ENCODE peak calls at places on chromosomes 5 and 9, in ten cellular contexts. S, U, Y, V, R, X, I, T, N and B are unnamed samples.

GRCh38 chr5:172175263-172175719 is 12.7 kb downstream of the STK10 start:
- DNase-seq in S (peak), U (no peak), Y (no peak), V (peak), R (no peak), X (no peak), I (peak), T (no peak), N (no peak), B (no peak)

GRCh38 chr9:131635285-131635684 is 90.0 kb downstream of the PRRT1B start:
- DNase-seq in S (peak), U (peak), Y (no peak), V (peak), R (peak), X (peak), I (peak), T (peak), N (peak), B (peak)

GRCh38 chr9:135049460-135049859 is 38.0 kb upstream of the OLFM1 start:
- DNase-seq in S (no peak), U (no peak), Y (no peak), V (peak), R (no peak), X (no peak), I (no peak), T (no peak), N (no peak), B (no peak)

GRCh38 chr9:19992556-19992955 is 203.7 kb upstream of the SLC24A2 start:
- DNase-seq in S (no peak), U (peak), Y (no peak), V (no peak), R (peak), X (no peak), I (no peak), T (peak), N (no peak), B (peak)

GRCh38 chr5:144598451-144599068 is 427.9 kb downstream of the KCTD16 start:
- DNase-seq in S (no peak), U (no peak), Y (peak), V (no peak), R (no peak), X (peak), I (no peak), T (no peak), N (no peak), B (no peak)

GRCh38 chr5:54186912-54187445 is 123.4 kb downstream of the ARL15 start:
- DNase-seq in S (no peak), U (no peak), Y (no peak), V (no peak), R (no peak), X (no peak), I (no peak), T (no peak), N (no peak), B (no peak)

GRCh38 chr5:90878081-90878480 is 319.5 kb downstream of the ADGRV1 start:
- DNase-seq in S (no peak), U (no peak), Y (no peak), V (no peak), R (no peak), X (no peak), I (no peak), T (no peak), N (no peak), B (peak)

GRCh38 chr5:33807771-33808170 is 84.0 kb downstream of the ADAMTS12 start:
- DNase-seq in S (no peak), U (peak), Y (no peak), V (no peak), R (no peak), X (no peak), I (no peak), T (peak), N (no peak), B (peak)

GRCh38 chr5:107401470-107402085 is 269.2 kb downstream of the EFNA5 start:
- DNase-seq in S (no peak), U (no peak), Y (peak), V (no peak), R (no peak), X (no peak), I (no peak), T (no peak), N (no peak), B (no peak)